ENCODE peak calls at places on chromosomes 5 and 9, in eight cellular contexts. A, U, L, K, B, Q, P and C are unnamed samples. For H3K27me3, the result is how much of the 10 kb centered on the place peaks cover.

GRCh38 chr9:87725900-87726709 is at the start of gene CTSL:
- DNase-seq in U (peak), Q (peak), B (peak), L (peak), K (peak), P (peak), A (peak), C (peak)

GRCh38 chr5:166342330-166342891 is 1949.0 kb upstream of the WWC1 start:
- DNase-seq in Q (no peak), U (no peak), L (no peak), K (no peak), A (no peak), P (no peak), B (no peak), C (no peak)

GRCh38 chr5:33981408-33982171 is 2.9 kb downstream of the SLC45A2 start:
- DNase-seq in Q (no peak), K (no peak), P (no peak), U (no peak), A (peak), B (peak), L (no peak), C (no peak)

GRCh38 chr9:89383030-89383720 is 64.9 kb downstream of the SECISBP2 start:
- DNase-seq in U (no peak), P (no peak), A (no peak), L (no peak), Q (no peak), B (no peak), K (no peak), C (no peak)

GRCh38 chr5:78920604-78921003 is 64.5 kb downstream of the ARSB start:
- DNase-seq in Q (no peak), L (no peak), B (peak), A (peak), K (no peak), P (no peak), U (no peak), C (no peak)

GRCh38 chr9:16207161-16207560 is 654.3 kb downstream of the CCDC171 start:
- DNase-seq in K (peak), A (peak), B (peak), L (no peak), P (no peak), Q (peak), U (no peak), C (no peak)

GRCh38 chr9:70477146-70477745 is 62.8 kb upstream of the KLF9 start:
- DNase-seq in B (peak), Q (no peak), P (no peak), A (peak), L (no peak), U (no peak), K (no peak), C (no peak)

GRCh38 chr9:71962328-71962727 is 50.9 kb downstream of the C9orf85 start:
- DNase-seq in B (peak), L (no peak), U (no peak), Q (no peak), A (no peak), P (no peak), K (no peak), C (no peak)

GRCh38 chr9:121619989-121620673 is 31.3 kb upstream of the DAB2IP start:
- DNase-seq in P (no peak), Q (peak), U (no peak), B (no peak), K (no peak), L (no peak), A (no peak), C (no peak)

GRCh38 chr9:105950448-105950847 is 256.1 kb downstream of the TMEM38B start:
- DNase-seq in K (no peak), Q (no peak), B (no peak), U (no peak), L (no peak), P (peak), A (no peak), C (no peak)

GRCh38 chr5:40503438-40503837 is 176.3 kb upstream of the PTGER4 start:
- DNase-seq in P (no peak), Q (no peak), U (no peak), B (no peak), K (no peak), A (peak), L (no peak), C (no peak)

GRCh38 chr9:136399176-136400037 is 563 bp downstream of the SNAPC4 start:
- DNase-seq in Q (no peak), K (no peak), L (peak), A (no peak), P (no peak), B (no peak), U (no peak), C (peak)

GRCh38 chr5:74685979-74686631 is 1.1 kb downstream of the HEXB start:
- DNase-seq in L (no peak), K (no peak), A (peak), U (no peak), P (no peak), Q (no peak), B (peak), C (peak)

GRCh38 chr5:177357459-177358332 is at the start of gene RGS14:
- DNase-seq in A (peak), K (no peak), U (no peak), Q (no peak), P (no peak), L (peak), B (no peak), C (peak)

GRCh38 chr5:107418902-107419301 is 251.8 kb downstream of the EFNA5 start:
- DNase-seq in U (no peak), L (no peak), Q (no peak), B (no peak), P (no peak), K (no peak), A (no peak), C (no peak)

GRCh38 chr5:53257806-53258373 is 148.3 kb upstream of the MOCS2 start:
- DNase-seq in P (no peak), A (peak), B (no peak), L (no peak), Q (no peak), K (no peak), U (no peak), C (no peak)

GRCh38 chr5:69414885-69415583 is at the start of gene MARVELD2:
- DNase-seq in P (no peak), K (peak), B (peak), U (peak), L (peak), Q (peak), A (peak), C (peak)

GRCh38 chr5:134451618-134452505 is 40.2 kb upstream of the CDKN2AIPNL start:
- DNase-seq in U (no peak), P (no peak), Q (peak), B (peak), K (no peak), A (peak), L (peak), C (no peak)

GRCh38 chr5:34571380-34572041 is 84.6 kb upstream of the RAI14 start:
- DNase-seq in A (peak), L (no peak), U (no peak), Q (no peak), K (no peak), B (peak), P (no peak), C (no peak)

GRCh38 chr9:136482046-136482792 is 621 bp downstream of the SEC16A start:
- DNase-seq in B (peak), P (no peak), Q (no peak), U (no peak), K (no peak), L (no peak), A (peak), C (no peak)

GRCh38 chr5:139358064-139358463 is 16.4 kb downstream of the PAIP2 start:
- DNase-seq in B (no peak), P (no peak), K (no peak), U (no peak), Q (no peak), A (no peak), L (no peak), C (no peak)

GRCh38 chr5:154058055-154059038 is 19.6 kb downstream of the MFAP3 start:
- DNase-seq in U (peak), B (peak), P (no peak), A (peak), L (no peak), K (no peak), Q (no peak), C (no peak)

GRCh38 chr5:180591249-180591887 is at the start of gene SCGB3A1:
- DNase-seq in L (peak), P (no peak), Q (no peak), A (no peak), B (no peak), U (no peak), K (no peak), C (peak)

GRCh38 chr9:115891929-115892328 is 261.7 kb upstream of the PAPPA start:
- DNase-seq in U (no peak), L (no peak), P (no peak), Q (no peak), A (peak), K (no peak), B (peak), C (no peak)

GRCh38 chr9:17744786-17745185 is 165.9 kb downstream of the SH3GL2 start:
- DNase-seq in K (no peak), A (peak), Q (no peak), B (peak), L (no peak), P (no peak), U (no peak), C (no peak)

GRCh38 chr5:21807953-21808352 is 1045.2 kb downstream of the CDH12 start:
- DNase-seq in B (peak), A (peak), L (no peak), Q (no peak), U (no peak), P (no peak), K (no peak), C (no peak)

GRCh38 chr5:97142521-97143254 is at the start of gene LIX1:
- DNase-seq in K (no peak), P (no peak), Q (no peak), A (peak), U (no peak), L (no peak), B (peak), C (no peak)

GRCh38 chr5:136538534-136538933 is 173.2 kb upstream of the TRPC7 start:
- DNase-seq in Q (no peak), P (no peak), A (no peak), B (no peak), U (no peak), L (no peak), K (no peak), C (no peak)

GRCh38 chr5:43008369-43009158 is 31.6 kb downstream of the ANXA2R start:
- DNase-seq in L (peak), A (peak), B (peak), P (peak), U (peak), K (peak), Q (peak), C (peak)

GRCh38 chr9:133635903-133636531 is at the start of gene DBH:
- DNase-seq in B (no peak), P (no peak), L (no peak), K (no peak), A (no peak), Q (no peak), U (no peak), C (no peak)
- H3K4me3 ChIP-seq in B (no peak), P (no peak), L (no peak), K (no peak), A (no peak), Q (no peak), U (no peak), C (no peak)

DNA sequence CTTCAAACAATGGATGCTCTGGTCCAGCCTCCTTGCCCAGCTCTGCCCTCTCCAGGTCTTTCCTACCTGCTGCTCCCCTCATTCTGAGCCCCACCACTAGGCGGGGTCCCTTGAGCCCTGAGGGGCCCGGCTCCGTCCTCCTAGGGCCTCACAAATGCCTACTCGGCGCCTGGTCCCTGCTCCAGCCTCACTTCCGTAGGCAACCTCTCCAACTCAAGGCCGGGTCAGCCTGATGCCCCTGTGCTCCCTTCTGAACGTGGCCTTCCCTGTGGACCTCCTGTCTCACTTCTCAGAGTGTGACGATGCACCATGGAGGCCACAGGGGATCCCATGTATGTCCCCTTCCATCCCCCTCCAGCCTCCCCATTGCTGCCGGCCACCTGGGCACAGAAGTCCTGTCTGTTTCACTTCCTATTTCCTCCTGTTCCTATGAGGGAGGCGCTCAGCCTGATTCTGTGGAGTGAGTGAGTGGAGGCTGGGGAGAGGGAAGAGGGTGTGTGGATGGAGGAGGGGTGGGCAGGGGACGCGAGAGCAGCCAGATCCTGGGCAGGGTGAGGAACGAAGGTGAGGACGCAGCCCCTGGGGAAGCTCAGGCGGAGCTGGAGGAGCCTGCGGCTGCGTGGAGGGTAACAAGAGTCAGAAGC is 127.2 kb upstream of the FAM120A start:
- DNase-seq in Q (no peak), L (no peak), K (no peak), A (no peak), U (no peak), B (no peak), P (no peak), C (no peak)
- TF ChIP-seq CTCF in Q (no peak), L (no peak), K (no peak), A (no peak), U (no peak), B (no peak), P (no peak), C (no peak)

GRCh38 chr9:14322211-14323082 is 8.5 kb upstream of the NFIB start:
- DNase-seq in L (peak), P (peak), U (peak), Q (peak), B (peak), A (peak), K (peak), C (peak)

GRCh38 chr9:14320272-14321245 is 6.6 kb upstream of the NFIB start:
- DNase-seq in U (no peak), Q (peak), A (peak), K (no peak), P (no peak), B (peak), L (no peak), C (no peak)

GRCh38 chr9:14323969-14324366 is 10.0 kb upstream of the NFIB start:
- DNase-seq in K (no peak), A (no peak), L (no peak), U (no peak), Q (no peak), B (no peak), P (no peak), C (no peak)

GRCh38 chr9:14323083-14323968 is 9.4 kb upstream of the NFIB start:
- DNase-seq in A (no peak), Q (no peak), L (no peak), K (no peak), U (no peak), B (peak), P (no peak), C (no peak)

DNA sequence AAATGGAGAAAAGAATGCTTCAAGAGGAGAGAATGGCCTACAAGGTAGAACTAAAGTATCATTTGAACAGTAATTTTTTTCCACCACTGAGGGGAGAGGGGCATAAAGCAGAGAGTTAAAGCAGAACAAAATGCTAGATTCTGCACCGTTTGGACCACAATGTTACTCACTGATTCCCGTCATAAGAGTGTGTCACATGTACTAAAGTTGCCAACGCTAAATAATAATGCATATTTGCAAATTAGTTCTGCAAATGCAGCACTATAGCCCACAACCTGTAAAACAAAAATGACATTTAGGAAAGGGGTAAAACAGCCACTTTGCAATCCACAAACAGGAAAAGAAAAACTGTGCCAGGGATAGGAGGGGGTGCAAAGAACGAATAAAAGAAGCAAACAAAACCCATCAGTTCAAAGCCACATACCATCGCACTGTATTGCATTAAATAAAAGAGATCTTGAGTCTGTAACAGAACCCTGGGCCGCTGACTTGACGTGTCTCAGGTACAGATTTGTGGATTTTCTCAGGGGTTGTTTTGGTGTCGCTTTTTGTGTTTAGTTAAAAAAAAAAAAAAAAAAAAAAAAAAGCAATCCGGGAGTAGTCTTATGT is 7.7 kb upstream of the NFIB start:
- DNase-seq in L (no peak), B (no peak), Q (no peak), K (no peak), P (no peak), U (no peak), A (no peak), C (no peak)
- H3K27me3 ChIP-seq in L (under half), B (under half), Q (under half), K (under half), P (under half), U (under half), A (under half), C (half or more)

GRCh38 chr9:125372441-125373226 is 111.0 kb downstream of the GAPVD1 start:
- DNase-seq in B (no peak), K (no peak), U (no peak), L (no peak), Q (no peak), P (no peak), A (no peak), C (no peak)

GRCh38 chr9:125375820-125376219 is 114.2 kb downstream of the GAPVD1 start:
- DNase-seq in B (no peak), A (no peak), U (no peak), P (no peak), Q (no peak), L (no peak), K (no peak), C (no peak)

GRCh38 chr9:125376261-125377226 is 114.9 kb downstream of the GAPVD1 start:
- DNase-seq in P (no peak), L (no peak), U (no peak), A (no peak), K (no peak), B (no peak), Q (no peak), C (no peak)

GRCh38 chr9:125377584-125378250 is 116.1 kb downstream of the GAPVD1 start:
- DNase-seq in P (no peak), U (no peak), B (no peak), A (no peak), Q (no peak), K (no peak), L (no peak), C (no peak)

GRCh38 chr9:125374443-125375309 is 113.0 kb downstream of the GAPVD1 start:
- DNase-seq in K (no peak), B (peak), P (no peak), U (peak), A (peak), L (peak), Q (peak), C (peak)
- H3K4me3 ChIP-seq in K (no peak), B (peak), P (peak), U (no peak), A (peak), L (no peak), Q (no peak), C (no peak)

GRCh38 chr5:9927106-9927505 is 297.0 kb upstream of the TAS2R1 start:
- DNase-seq in U (no peak), K (no peak), B (no peak), Q (no peak), L (no peak), P (no peak), A (peak), C (no peak)

GRCh38 chr5:9920696-9921095 is 290.5 kb upstream of the TAS2R1 start:
- DNase-seq in B (no peak), K (no peak), U (no peak), P (no peak), Q (no peak), A (no peak), L (no peak), C (no peak)

GRCh38 chr5:9919306-9920030 is 289.3 kb upstream of the TAS2R1 start:
- DNase-seq in U (no peak), P (no peak), B (no peak), L (no peak), A (no peak), K (no peak), Q (no peak), C (no peak)

GRCh38 chr5:9924614-9925013 is 294.5 kb upstream of the TAS2R1 start:
- DNase-seq in B (peak), L (no peak), U (peak), K (no peak), P (no peak), Q (no peak), A (peak), C (no peak)

DNA sequence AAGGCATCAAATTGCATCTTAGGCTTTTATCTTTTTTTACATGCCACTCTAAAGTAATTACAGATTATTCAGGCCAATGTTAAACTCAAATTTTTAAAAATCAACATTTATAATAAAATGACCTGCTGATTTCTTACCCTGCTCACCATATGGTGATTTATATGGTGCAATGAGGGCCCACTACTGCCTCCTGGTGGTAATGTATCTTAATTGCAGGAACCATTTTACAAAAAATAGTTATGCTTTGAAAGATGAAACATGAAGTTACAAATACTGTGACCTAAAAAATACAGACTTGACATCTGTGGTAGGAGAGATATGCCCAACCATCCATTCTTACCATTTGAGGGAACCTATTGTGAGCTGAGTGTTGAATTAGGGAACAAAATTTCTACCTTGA is 292.6 kb upstream of the TAS2R1 start:
- DNase-seq in U (no peak), B (no peak), P (no peak), K (no peak), A (no peak), L (no peak), Q (no peak), C (no peak)
- TF ChIP-seq CTCF in U (peak), B (peak), P (peak), K (no peak), A (no peak), L (no peak), Q (no peak), C (no peak)

GRCh38 chr5:123092696-123093095 is 3.7 kb downstream of the PRDM6 start:
- DNase-seq in A (peak), B (peak), U (no peak), K (no peak), Q (no peak), L (no peak), P (no peak), C (no peak)
- H3K27me3 ChIP-seq in A (half or more), B (under half), U (under half), K (under half), Q (under half), L (half or more), P (half or more), C (half or more)